ENCODE peak calls at places on chromosomes 2 and 18, in seven cellular contexts. X, F, U, L, E, Z and R are unnamed samples.

GRCh38 chr2:239586651-239587310 is 186.0 kb upstream of the HDAC4 start:
- DNase-seq in U (no peak), E (no peak), Z (no peak), X (no peak), F (no peak), L (no peak), R (no peak)

GRCh38 chr2:36414307-36414706 is 58.7 kb downstream of the CRIM1 start:
- DNase-seq in L (no peak), F (no peak), Z (no peak), U (no peak), X (no peak), E (no peak), R (no peak)

GRCh38 chr2:84498150-84498799 is 18.0 kb upstream of the DNAH6 start:
- DNase-seq in X (no peak), E (no peak), L (no peak), U (no peak), F (no peak), Z (no peak), R (no peak)

GRCh38 chr2:190379249-190379964 is 28.7 kb upstream of the MFSD6 start:
- DNase-seq in Z (no peak), E (peak; percentile 40), X (peak; percentile 41), U (no peak), L (no peak), F (no peak), R (no peak)

GRCh38 chr2:171141320-171141719 is 19.4 kb downstream of the TLK1 start:
- DNase-seq in U (peak; percentile 31), Z (no peak), L (no peak), E (no peak), X (no peak), F (no peak), R (no peak)

GRCh38 chr18:58529714-58530354 is 99.1 kb downstream of the ALPK2 start:
- DNase-seq in X (peak; percentile 72), U (peak; percentile 49), L (no peak), Z (peak; percentile 54), E (peak; percentile 43), F (peak; percentile 65), R (peak; percentile 66)

GRCh38 chr18:21509062-21509461 is 91.4 kb downstream of the ESCO1 start:
- DNase-seq in Z (no peak), E (no peak), X (no peak), U (no peak), L (no peak), F (no peak), R (no peak)

GRCh38 chr2:31853521-31853920 is 157.3 kb downstream of the MEMO1 start:
- DNase-seq in X (no peak), F (no peak), L (no peak), E (no peak), Z (no peak), U (no peak), R (no peak)

GRCh38 chr2:181036848-181037603 is 56.6 kb downstream of the UBE2E3 start:
- DNase-seq in X (peak; percentile 76), F (no peak), E (peak; percentile 55), Z (no peak), U (peak; percentile 85), L (no peak), R (no peak)

GRCh38 chr2:225019100-225019499 is 23.2 kb downstream of the DOCK10 start:
- DNase-seq in X (no peak), U (no peak), L (no peak), F (no peak), Z (no peak), E (no peak), R (no peak)

GRCh38 chr2:3465844-3466481 is 53.4 kb downstream of the ADI1 start:
- DNase-seq in F (no peak), L (no peak), U (peak; percentile 95), Z (no peak), X (peak; percentile 96), E (peak; percentile 84), R (no peak)

GRCh38 chr2:158045362-158045761 is 56.3 kb upstream of the UPP2 start:
- DNase-seq in X (no peak), F (no peak), Z (no peak), L (no peak), E (no peak), U (no peak), R (no peak)

GRCh38 chr2:205706769-205707375 is 24.6 kb downstream of the NRP2 start:
- DNase-seq in E (peak; percentile 97), X (peak; percentile 90), L (peak; percentile 44), F (no peak), U (peak; percentile 98), Z (no peak), R (no peak)

GRCh38 chr2:40192864-40193669 is 258.8 kb downstream of the SLC8A1 start:
- DNase-seq in L (no peak), Z (no peak), X (peak; percentile 17), E (peak; percentile 35), F (no peak), U (peak; percentile 17), R (no peak)

GRCh38 chr2:45825001-45825651 is 173.7 kb downstream of the PRKCE start:
- DNase-seq in U (no peak), F (no peak), Z (no peak), L (no peak), E (no peak), X (no peak), R (no peak)